ENCODE peak calls at places on chromosomes 6 and 20, in nine cellular contexts. B, O, I, H, D, P, R, K and Q are unnamed samples.

GRCh38 chr6:72617721-72618120 is 4.1 kb upstream of the KCNQ5 start:
- DNase-seq in B (no peak), O (no peak), I (no peak), H (no peak), D (no peak), P (no peak), R (no peak), K (no peak), Q (no peak)

GRCh38 chr20:10673176-10673830 is 496 bp downstream of the JAG1 start:
- DNase-seq in B (peak), O (peak), I (peak), H (no peak), D (peak), P (peak), R (no peak), K (peak), Q (no peak)

GRCh38 chr20:23585808-23586734 is 17.8 kb upstream of the CST9L start:
- DNase-seq in B (no peak), O (no peak), I (no peak), H (no peak), D (no peak), P (no peak), R (no peak), K (no peak), Q (no peak)

GRCh38 chr20:20824924-20825584 is 112.6 kb upstream of the RALGAPA2 start:
- DNase-seq in B (peak), O (peak), I (peak), H (peak), D (peak), P (peak), R (no peak), K (peak), Q (no peak)

GRCh38 chr6:140475086-140475485 is 1100.6 kb upstream of the CITED2 start:
- DNase-seq in B (no peak), O (no peak), I (no peak), H (no peak), D (no peak), P (no peak), R (no peak), K (no peak), Q (no peak)

GRCh38 chr6:55108469-55109130 is 65.7 kb upstream of the HCRTR2 start:
- DNase-seq in B (peak), O (no peak), I (no peak), H (no peak), D (no peak), P (no peak), R (no peak), K (no peak), Q (peak)

GRCh38 chr20:34708621-34709043 is 4.5 kb downstream of the TP53INP2 start:
- DNase-seq in B (peak), O (peak), I (peak), H (no peak), D (peak), P (peak), R (no peak), K (peak), Q (no peak)

GRCh38 chr6:135162678-135163439 is 18.2 kb upstream of the MYB start:
- DNase-seq in B (peak), O (peak), I (peak), H (no peak), D (peak), P (peak), R (peak), K (peak), Q (no peak)

GRCh38 chr6:4371207-4371921 is 236.0 kb upstream of the ECI2 start:
- DNase-seq in B (no peak), O (peak), I (peak), H (no peak), D (no peak), P (peak), R (no peak), K (no peak), Q (no peak)

DNA sequence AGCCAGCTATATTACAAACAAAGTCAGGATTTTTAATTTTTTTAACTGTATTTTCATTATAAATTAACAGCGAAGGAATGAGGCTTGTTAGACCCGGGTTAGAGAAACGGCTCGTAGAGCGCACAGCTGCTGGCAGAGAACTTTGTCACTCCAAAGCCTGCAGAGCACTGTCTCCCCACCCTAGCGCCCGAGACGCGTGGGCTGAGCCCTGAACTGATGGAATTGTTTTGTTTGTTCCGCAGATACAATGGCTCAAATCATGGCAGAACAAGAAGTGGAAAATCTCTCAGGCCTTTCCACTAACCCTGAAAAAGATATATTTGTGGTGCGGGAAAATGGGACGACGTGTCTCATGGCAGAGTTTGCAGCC is 806 bp downstream of the LAMP5 start:
- DNase-seq in B (no peak), O (no peak), I (no peak), H (no peak), D (no peak), P (no peak), R (no peak), K (peak), Q (no peak)
- TF ChIP-seq POLR2AphosphoS5 in B (no peak), O (no peak), I (no peak), H (no peak), D (no peak), P (no peak), R (no peak), K (no peak), Q (no peak)

GRCh38 chr6:117483645-117484016 is 1.2 kb downstream of the DCBLD1 start:
- DNase-seq in B (no peak), O (peak), I (no peak), H (no peak), D (peak), P (no peak), R (no peak), K (no peak), Q (no peak)

GRCh38 chr6:117481926-117482239 is 591 bp upstream of the DCBLD1 start:
- DNase-seq in B (no peak), O (no peak), I (no peak), H (no peak), D (no peak), P (no peak), R (no peak), K (no peak), Q (no peak)

GRCh38 chr6:117483004-117483644 is 650 bp downstream of the DCBLD1 start:
- DNase-seq in B (peak), O (peak), I (peak), H (no peak), D (peak), P (peak), R (no peak), K (peak), Q (no peak)

GRCh38 chr6:117481278-117481925 is 1.1 kb upstream of the DCBLD1 start:
- DNase-seq in B (peak), O (peak), I (no peak), H (no peak), D (peak), P (peak), R (no peak), K (no peak), Q (no peak)

GRCh38 chr6:117482240-117483003 is at the start of gene DCBLD1:
- DNase-seq in B (peak), O (peak), I (peak), H (peak), D (peak), P (peak), R (peak), K (peak), Q (no peak)
- TF ChIP-seq POLR2AphosphoS5 in B (peak), O (no peak), I (peak), H (no peak), D (peak), P (no peak), R (peak), K (peak), Q (peak)

GRCh38 chr20:49247169-49247734 is 28.0 kb downstream of the DDX27 start:
- DNase-seq in B (no peak), O (no peak), I (no peak), H (no peak), D (no peak), P (no peak), R (no peak), K (no peak), Q (no peak)

GRCh38 chr20:49248301-49248700 is 29.1 kb downstream of the DDX27 start:
- DNase-seq in B (no peak), O (no peak), I (no peak), H (no peak), D (no peak), P (no peak), R (no peak), K (no peak), Q (no peak)

GRCh38 chr20:49247792-49248191 is 28.6 kb downstream of the DDX27 start:
- DNase-seq in B (no peak), O (no peak), I (peak), H (no peak), D (no peak), P (no peak), R (no peak), K (no peak), Q (no peak)

GRCh38 chr20:49248879-49249665 is 28.8 kb downstream of the ZNFX1 start:
- DNase-seq in B (no peak), O (no peak), I (no peak), H (no peak), D (no peak), P (no peak), R (no peak), K (no peak), Q (no peak)

DNA sequence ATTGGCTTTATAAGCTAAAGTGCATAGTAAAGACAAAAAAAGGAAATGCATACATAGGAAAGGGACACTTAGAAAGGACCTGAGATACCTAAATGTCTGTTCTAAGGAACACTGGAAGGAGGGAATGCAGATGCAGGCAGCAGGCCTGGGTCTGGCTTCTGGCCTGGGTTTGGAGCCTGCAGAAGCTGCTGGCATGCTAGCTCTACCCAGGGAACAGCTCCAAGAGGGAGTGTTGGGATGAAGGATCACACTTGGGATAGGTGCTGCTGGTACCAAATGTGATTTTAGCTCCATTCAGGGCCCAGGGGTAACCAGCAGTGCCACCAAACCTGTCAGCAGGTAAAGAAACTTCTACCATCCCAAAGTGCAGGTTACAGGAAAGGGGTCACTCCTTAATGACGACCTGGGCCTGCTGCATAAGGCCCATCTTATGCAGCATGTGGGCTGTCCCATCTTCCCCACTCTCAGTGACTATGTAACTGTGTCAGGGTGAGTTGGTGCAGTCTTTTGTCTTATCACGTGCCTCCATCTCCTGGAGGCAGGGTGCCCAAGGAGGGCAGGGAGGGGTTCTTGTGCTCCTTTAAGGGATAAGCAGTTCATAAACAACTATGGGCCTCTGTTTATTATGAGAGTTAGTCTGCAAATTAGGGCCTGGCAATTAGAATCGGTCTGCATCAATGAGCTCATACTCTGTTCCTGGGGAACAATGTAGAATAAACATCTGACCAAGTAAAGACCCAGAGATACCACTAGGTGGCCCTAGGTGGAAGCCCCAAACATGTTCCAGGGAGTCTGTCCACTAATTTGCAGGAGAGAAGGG is 26.9 kb downstream of the DDX27 start:
- DNase-seq in B (no peak), O (peak), I (peak), H (peak), D (no peak), P (no peak), R (peak), K (peak), Q (peak)
- TF ChIP-seq POLR2AphosphoS5 in B (peak), O (no peak), I (no peak), H (peak), D (no peak), P (no peak), R (no peak), K (no peak), Q (no peak)

DNA sequence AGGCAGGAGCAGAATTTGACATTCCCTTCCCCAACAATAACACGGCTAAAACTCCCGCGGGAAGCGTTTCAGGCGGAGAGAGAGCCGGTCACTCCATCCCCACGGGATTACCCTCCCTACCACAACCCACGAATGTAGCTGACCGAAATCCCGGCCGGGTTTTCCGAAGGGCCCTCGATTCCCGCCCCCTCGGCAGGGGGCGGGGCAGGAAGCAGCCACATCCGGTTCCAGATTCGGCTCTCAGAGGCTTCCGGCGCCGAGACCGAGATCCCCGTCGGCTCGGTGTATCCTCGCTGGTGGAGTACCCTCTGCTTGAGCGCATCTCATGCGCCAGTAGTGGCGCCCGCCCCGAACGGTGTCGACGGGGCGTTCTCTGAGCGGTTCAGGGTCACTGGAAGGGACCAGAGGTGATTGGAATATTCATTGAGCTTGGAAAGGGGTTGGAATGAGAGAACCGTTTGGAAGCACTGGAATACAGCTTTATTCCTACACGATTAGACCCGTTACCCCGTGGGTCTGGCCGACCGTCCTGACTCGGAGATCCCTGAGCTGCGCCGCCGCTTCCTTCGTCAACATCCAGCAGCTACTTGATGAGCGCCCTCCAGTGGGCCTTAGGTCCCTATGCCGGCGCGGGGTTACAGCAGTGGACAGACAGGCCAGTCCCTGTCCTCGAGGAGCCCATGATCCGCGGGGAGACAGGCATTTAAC is 649 bp upstream of the RGL2 start:
- DNase-seq in B (peak), O (peak), I (peak), H (peak), D (peak), P (peak), R (peak), K (peak), Q (no peak)
- TF ChIP-seq POLR2AphosphoS5 in B (peak), O (peak), I (peak), H (peak), D (peak), P (peak), R (peak), K (peak), Q (peak)

GRCh38 chr6:43228951-43229802 is at the start of gene DNPH1:
- DNase-seq in B (peak), O (peak), I (peak), H (peak), D (peak), P (peak), R (peak), K (peak), Q (no peak)
- TF ChIP-seq POLR2AphosphoS5 in B (peak), O (peak), I (peak), H (no peak), D (no peak), P (no peak), R (peak), K (peak), Q (peak)

GRCh38 chr20:58670659-58671058 is 19.6 kb downstream of the STX16 start:
- DNase-seq in B (no peak), O (no peak), I (no peak), H (no peak), D (no peak), P (no peak), R (no peak), K (no peak), Q (no peak)

GRCh38 chr20:58670097-58670496 is 19.0 kb downstream of the STX16 start:
- DNase-seq in B (no peak), O (no peak), I (no peak), H (no peak), D (no peak), P (no peak), R (no peak), K (no peak), Q (no peak)

GRCh38 chr20:58667975-58668374 is 16.9 kb downstream of the STX16 start:
- DNase-seq in B (no peak), O (no peak), I (no peak), H (no peak), D (no peak), P (no peak), R (no peak), K (no peak), Q (no peak)

GRCh38 chr20:58668901-58669286 is 17.8 kb downstream of the STX16 start:
- DNase-seq in B (no peak), O (no peak), I (no peak), H (no peak), D (no peak), P (no peak), R (no peak), K (no peak), Q (no peak)

GRCh38 chr20:58669287-58670006 is 18.4 kb downstream of the STX16 start:
- DNase-seq in B (no peak), O (no peak), I (no peak), H (peak), D (no peak), P (no peak), R (no peak), K (no peak), Q (no peak)
- TF ChIP-seq POLR2AphosphoS5 in B (no peak), O (no peak), I (no peak), H (no peak), D (no peak), P (no peak), R (no peak), K (no peak), Q (no peak)

GRCh38 chr6:159691963-159692287 is 1.1 kb downstream of the SOD2 start:
- DNase-seq in B (peak), O (no peak), I (no peak), H (no peak), D (no peak), P (no peak), R (no peak), K (no peak), Q (no peak)

GRCh38 chr6:159692303-159693127 is 526 bp downstream of the SOD2 start:
- DNase-seq in B (peak), O (no peak), I (peak), H (peak), D (peak), P (peak), R (no peak), K (peak), Q (no peak)

GRCh38 chr6:159691133-159691962 is 1.7 kb downstream of the SOD2 start:
- DNase-seq in B (no peak), O (peak), I (peak), H (peak), D (no peak), P (no peak), R (peak), K (peak), Q (peak)

GRCh38 chr6:159686697-159687096 is 6.3 kb downstream of the SOD2 start:
- DNase-seq in B (no peak), O (no peak), I (no peak), H (no peak), D (no peak), P (no peak), R (no peak), K (no peak), Q (no peak)

GRCh38 chr6:159688977-159689376 is 4.1 kb downstream of the SOD2 start:
- DNase-seq in B (no peak), O (no peak), I (no peak), H (no peak), D (no peak), P (no peak), R (no peak), K (no peak), Q (no peak)
- TF ChIP-seq POLR2AphosphoS5 in B (peak), O (no peak), I (no peak), H (no peak), D (no peak), P (no peak), R (no peak), K (no peak), Q (no peak)